ENCODE peak calls at places on chromosomes 3 and 15, in five cellular contexts. One of them, this sample, is unnamed.

GRCh38 chr3:57041674-57042073 is 18.8 kb upstream of the SPATA12 start:
- DNase-seq in NCI-H1105: no peak
- DNase-seq in NCI-H1092 treated with DMSO at 0.1 percent for 48 hours: no peak
- DNase-seq in NCI-H2029: no peak
- DNase-seq in neuronal stem cell: no peak
- DNase-seq in this sample: no peak

GRCh38 chr3:188320757-188321156 is 166.8 kb downstream of the LPP start:
- DNase-seq in NCI-H1105: no peak
- DNase-seq in NCI-H1092 treated with DMSO at 0.1 percent for 48 hours: no peak
- DNase-seq in neuronal stem cell: no peak
- DNase-seq in NCI-H2029: no peak
- DNase-seq in this sample: no peak

GRCh38 chr15:62068071-62068786 is 1.5 kb downstream of the C2CD4A start:
- DNase-seq in NCI-H2029: no peak
- DNase-seq in neuronal stem cell: peak; percentile 30
- DNase-seq in NCI-H1092 treated with DMSO at 0.1 percent for 48 hours: peak; percentile 4
- DNase-seq in NCI-H1105: no peak
- DNase-seq in this sample: peak; percentile 85

GRCh38 chr15:72796515-72797337 is 13.2 kb upstream of the ADPGK start:
- DNase-seq in neuronal stem cell: peak; percentile 49
- DNase-seq in NCI-H2029: no peak
- DNase-seq in NCI-H1092 treated with DMSO at 0.1 percent for 48 hours: peak; percentile 39
- DNase-seq in NCI-H1105: peak; percentile 41
- DNase-seq in this sample: peak; percentile 82

GRCh38 chr3:11808231-11808630 is 38.5 kb downstream of the TAMM41 start:
- DNase-seq in NCI-H2029: peak; percentile 77
- DNase-seq in neuronal stem cell: no peak
- DNase-seq in NCI-H1092 treated with DMSO at 0.1 percent for 48 hours: no peak
- DNase-seq in NCI-H1105: no peak
- DNase-seq in this sample: no peak

GRCh38 chr15:57923311-57923710 is 142.2 kb downstream of the ALDH1A2 start:
- DNase-seq in NCI-H1105: no peak
- DNase-seq in neuronal stem cell: no peak
- DNase-seq in NCI-H1092 treated with DMSO at 0.1 percent for 48 hours: no peak
- DNase-seq in NCI-H2029: no peak
- DNase-seq in this sample: no peak

GRCh38 chr3:20056727-20057611 is 16.7 kb downstream of the KAT2B start:
- DNase-seq in neuronal stem cell: no peak
- DNase-seq in NCI-H1105: no peak
- DNase-seq in NCI-H1092 treated with DMSO at 0.1 percent for 48 hours: no peak
- DNase-seq in NCI-H2029: no peak
- DNase-seq in this sample: no peak

GRCh38 chr3:178480795-178481194 is 55.4 kb upstream of the KCNMB2 start:
- DNase-seq in neuronal stem cell: no peak
- DNase-seq in NCI-H2029: no peak
- DNase-seq in NCI-H1092 treated with DMSO at 0.1 percent for 48 hours: no peak
- DNase-seq in NCI-H1105: no peak
- DNase-seq in this sample: no peak

GRCh38 chr3:129793947-129794318 is 99.6 kb downstream of the TMCC1 start:
- DNase-seq in NCI-H2029: no peak
- DNase-seq in neuronal stem cell: peak; percentile 51
- DNase-seq in NCI-H1105: peak; percentile 8
- DNase-seq in NCI-H1092 treated with DMSO at 0.1 percent for 48 hours: peak; percentile 28
- DNase-seq in this sample: no peak

GRCh38 chr3:27637346-27638000 is 84.7 kb downstream of the EOMES start:
- DNase-seq in NCI-H1105: no peak
- DNase-seq in NCI-H1092 treated with DMSO at 0.1 percent for 48 hours: no peak
- DNase-seq in neuronal stem cell: peak; percentile 17
- DNase-seq in NCI-H2029: no peak
- DNase-seq in this sample: no peak

GRCh38 chr3:149464706-149465328 is 9.7 kb upstream of the TM4SF4 start:
- DNase-seq in NCI-H2029: no peak
- DNase-seq in neuronal stem cell: no peak
- DNase-seq in NCI-H1092 treated with DMSO at 0.1 percent for 48 hours: no peak
- DNase-seq in NCI-H1105: no peak
- DNase-seq in this sample: no peak

GRCh38 chr3:20669675-20670074 is 483.7 kb upstream of the SGO1 start:
- DNase-seq in NCI-H2029: no peak
- DNase-seq in NCI-H1105: no peak
- DNase-seq in NCI-H1092 treated with DMSO at 0.1 percent for 48 hours: no peak
- DNase-seq in neuronal stem cell: no peak
- DNase-seq in this sample: no peak

GRCh38 chr3:126034481-126035361 is 49.2 kb downstream of the SLC41A3 start:
- DNase-seq in NCI-H2029: peak; percentile 28
- DNase-seq in NCI-H1092 treated with DMSO at 0.1 percent for 48 hours: peak; percentile 3
- DNase-seq in NCI-H1105: no peak
- DNase-seq in neuronal stem cell: no peak
- DNase-seq in this sample: no peak

GRCh38 chr3:192445768-192446644 is 281.3 kb downstream of the FGF12 start:
- DNase-seq in neuronal stem cell: no peak
- DNase-seq in NCI-H1105: peak; percentile 94
- DNase-seq in NCI-H1092 treated with DMSO at 0.1 percent for 48 hours: no peak
- DNase-seq in NCI-H2029: no peak
- DNase-seq in this sample: no peak

GRCh38 chr3:48432411-48433371 is 2.8 kb upstream of the PLXNB1 start:
- DNase-seq in neuronal stem cell: no peak
- DNase-seq in NCI-H1105: no peak
- DNase-seq in NCI-H2029: no peak
- DNase-seq in NCI-H1092 treated with DMSO at 0.1 percent for 48 hours: no peak
- DNase-seq in this sample: no peak

GRCh38 chr3:197466586-197467399 is 89.0 kb downstream of the BDH1 start:
- DNase-seq in NCI-H2029: no peak
- DNase-seq in NCI-H1092 treated with DMSO at 0.1 percent for 48 hours: no peak
- DNase-seq in neuronal stem cell: no peak
- DNase-seq in NCI-H1105: no peak
- DNase-seq in this sample: peak; percentile 36

GRCh38 chr15:81209635-81210034 is 13.0 kb downstream of the IL16 start:
- DNase-seq in NCI-H2029: no peak
- DNase-seq in NCI-H1105: no peak
- DNase-seq in NCI-H1092 treated with DMSO at 0.1 percent for 48 hours: no peak
- DNase-seq in neuronal stem cell: no peak
- DNase-seq in this sample: no peak

GRCh38 chr3:57972421-57973111 is 35.7 kb upstream of the FLNB start:
- DNase-seq in neuronal stem cell: no peak
- DNase-seq in NCI-H1105: no peak
- DNase-seq in NCI-H1092 treated with DMSO at 0.1 percent for 48 hours: no peak
- DNase-seq in NCI-H2029: no peak
- DNase-seq in this sample: no peak